ENCODE peak calls at places on chromosomes 16 and 17, in six cellular contexts. L is heart right ventricle, W is GM18507, K is left cardiac atrium, Z is EH, N is stromal cell of bone marrow. U is an unnamed sample.

GRCh38 chr17:81332118-81332834 is 37.2 kb upstream of the SLC38A10 start:
- DNase-seq in K (no peak), Z (no peak), L (no peak), N (no peak), W (no peak), U (no peak)

GRCh38 chr16:8923199-8923598 is 40.5 kb downstream of the USP7 start:
- DNase-seq in W (no peak), L (no peak), K (no peak), Z (no peak), N (no peak), U (no peak)

GRCh38 chr17:69474171-69474831 is 59.8 kb downstream of the MAP2K6 start:
- DNase-seq in N (no peak), W (no peak), K (no peak), L (no peak), Z (peak), U (no peak)

GRCh38 chr17:18225562-18226283 is at the start of gene LLGL1:
- DNase-seq in L (no peak), N (no peak), K (no peak), W (no peak), Z (peak), U (peak)

GRCh38 chr17:29674270-29674669 is 51.6 kb upstream of the CORO6 start:
- DNase-seq in K (no peak), L (no peak), Z (no peak), W (no peak), N (no peak), U (no peak)

GRCh38 chr17:76384987-76385891 is 830 bp downstream of the SPHK1 start:
- DNase-seq in K (peak), W (no peak), L (no peak), Z (peak), N (peak), U (peak)

GRCh38 chr17:37024181-37024637 is 75.5 kb downstream of the AATF start:
- DNase-seq in L (no peak), W (no peak), N (no peak), K (no peak), Z (peak), U (no peak)

GRCh38 chr16:57694556-57695377 is at the start of gene DRC7:
- DNase-seq in W (peak), L (no peak), K (no peak), Z (peak), N (no peak), U (no peak)

GRCh38 chr17:16215002-16215272 is 397 bp downstream of the NCOR1 start:
- DNase-seq in L (no peak), N (no peak), W (no peak), Z (peak), K (peak), U (peak)

GRCh38 chr17:10702574-10702973 is 5.2 kb downstream of the ADPRM start:
- DNase-seq in Z (peak), L (no peak), N (no peak), W (no peak), K (no peak), U (no peak)

GRCh38 chr17:18230288-18231141 is 5.1 kb downstream of the LLGL1 start:
- DNase-seq in K (no peak), W (no peak), L (no peak), Z (no peak), N (no peak), U (peak)

GRCh38 chr17:81339180-81339501 is 44.0 kb upstream of the SLC38A10 start:
- DNase-seq in L (no peak), W (no peak), N (no peak), K (no peak), Z (no peak), U (no peak)

GRCh38 chr16:1575578-1575977 is 36.3 kb downstream of the IFT140 start:
- DNase-seq in L (no peak), Z (no peak), N (no peak), K (no peak), W (no peak), U (peak)

GRCh38 chr17:66414528-66415175 is 112.2 kb downstream of the PRKCA start:
- DNase-seq in N (no peak), W (no peak), K (no peak), Z (no peak), L (no peak), U (no peak)

GRCh38 chr17:41492351-41492750 is 2.6 kb upstream of the KRT36 start:
- DNase-seq in L (no peak), K (no peak), N (no peak), Z (peak), W (no peak), U (no peak)

GRCh38 chr16:27759301-27759871 is 209.4 kb downstream of the KATNIP start:
- DNase-seq in W (no peak), Z (peak), K (no peak), L (no peak), N (peak), U (peak)

GRCh38 chr16:85778873-85779272 is 20.5 kb downstream of the EMC8 start:
- DNase-seq in Z (no peak), N (no peak), L (no peak), W (no peak), K (peak), U (no peak)

GRCh38 chr17:44000141-44000860 is 4.1 kb upstream of the NAGS start:
- DNase-seq in Z (peak), L (no peak), W (no peak), N (no peak), K (no peak), U (peak)

GRCh38 chr16:65624246-65624645 is 502.4 kb upstream of the CDH11 start:
- DNase-seq in L (no peak), N (no peak), W (no peak), Z (no peak), K (no peak), U (no peak)

GRCh38 chr16:20380782-20381181 is 23.8 kb downstream of the PDILT start:
- DNase-seq in K (no peak), N (no peak), Z (no peak), L (no peak), W (no peak), U (no peak)

GRCh38 chr16:77213542-77214108 is 14.4 kb downstream of the SYCE1L start:
- DNase-seq in L (no peak), K (peak), Z (peak), W (no peak), N (peak), U (peak)

GRCh38 chr17:72118588-72119279 is 2.1 kb upstream of the SOX9 start:
- DNase-seq in N (no peak), W (no peak), L (peak), Z (peak), K (peak), U (peak)

GRCh38 chr16:1002399-1003161 is 21.0 kb downstream of the SOX8 start:
- DNase-seq in K (no peak), W (no peak), Z (peak), L (no peak), N (peak), U (peak)

GRCh38 chr16:4801962-4802658 is at the start of gene ROGDI:
- DNase-seq in K (peak), N (peak), W (peak), Z (peak), L (peak), U (peak)

GRCh38 chr17:66348605-66349165 is 46.3 kb downstream of the PRKCA start:
- DNase-seq in W (no peak), K (peak), Z (peak), L (no peak), N (peak), U (peak)

GRCh38 chr16:268141-269053 is 7.3 kb downstream of the RGS11 start:
- DNase-seq in K (no peak), Z (no peak), N (no peak), L (no peak), W (no peak), U (peak)